ENCODE peak calls at places on chromosomes 12 and 14, in eight cellular contexts. H is uterus, J is esophagus squamous epithelium, W is astrocyte of the spinal cord, S is GM12865, V is PC-3, C is RWPE2, E is neural progenitor cell. Z is an unnamed sample.
A peak's percentile ranks its signal among the peaks of the same experiment; 100 is the strongest.

GRCh38 chr12:53950441-53950781 is 4.3 kb upstream of the HOXC12 start:
- DNase-seq in J (no peak), H (no peak), E (no peak), S (no peak), W (no peak), C (no peak), V (peak; percentile 47), Z (no peak)

GRCh38 chr12:22855456-22855855 is 230.5 kb downstream of the ETNK1 start:
- DNase-seq in S (no peak), V (no peak), E (no peak), J (no peak), C (no peak), H (no peak), W (no peak), Z (no peak)

GRCh38 chr12:113267621-113268020 is 46.4 kb downstream of the TPCN1 start:
- DNase-seq in S (no peak), H (no peak), C (no peak), E (no peak), W (no peak), J (no peak), V (peak; percentile 18), Z (no peak)

GRCh38 chr14:32417956-32418552 is 89.0 kb downstream of the AKAP6 start:
- DNase-seq in E (no peak), S (no peak), W (peak; percentile 57), V (peak; percentile 82), J (no peak), C (peak; percentile 79), H (no peak), Z (no peak)

GRCh38 chr12:3129301-3130052 is 52.3 kb downstream of the TSPAN9 start:
- DNase-seq in S (peak; percentile 33), J (no peak), H (no peak), W (peak; percentile 87), C (no peak), E (no peak), V (no peak), Z (no peak)

GRCh38 chr14:91412939-91413338 is 4.7 kb downstream of the CCDC88C start:
- DNase-seq in C (peak; percentile 3), W (no peak), E (no peak), H (no peak), S (peak; percentile 55), V (no peak), J (no peak), Z (no peak)

GRCh38 chr14:101001311-101002069 is 98.0 kb upstream of the RTL1 start:
- DNase-seq in H (no peak), E (no peak), W (peak; percentile 44), S (no peak), C (no peak), J (no peak), V (peak; percentile 52), Z (no peak)

GRCh38 chr12:53101931-53102781 is 1.1 kb upstream of the SOAT2 start:
- DNase-seq in J (no peak), W (no peak), H (no peak), S (no peak), V (no peak), C (no peak), E (no peak), Z (no peak)

GRCh38 chr12:116594325-116595038 is 35.3 kb downstream of the MAP1LC3B2 start:
- DNase-seq in H (no peak), E (no peak), J (no peak), S (peak; percentile 31), W (no peak), C (no peak), V (no peak), Z (no peak)

GRCh38 chr12:84955298-84955697 is 42.7 kb upstream of the SLC6A15 start:
- DNase-seq in H (no peak), W (no peak), S (no peak), E (no peak), J (no peak), V (no peak), C (no peak), Z (no peak)

GRCh38 chr14:20460458-20461229 is 590 bp downstream of the PIP4P1 start:
- DNase-seq in J (no peak), C (no peak), V (peak; percentile 35), H (peak; percentile 31), S (peak; percentile 73), E (no peak), W (no peak), Z (no peak)

GRCh38 chr14:65461730-65462129 is 49.2 kb downstream of the FUT8 start:
- DNase-seq in H (no peak), E (no peak), V (no peak), S (peak; percentile 56), C (no peak), J (no peak), W (peak; percentile 28), Z (no peak)

DNA sequence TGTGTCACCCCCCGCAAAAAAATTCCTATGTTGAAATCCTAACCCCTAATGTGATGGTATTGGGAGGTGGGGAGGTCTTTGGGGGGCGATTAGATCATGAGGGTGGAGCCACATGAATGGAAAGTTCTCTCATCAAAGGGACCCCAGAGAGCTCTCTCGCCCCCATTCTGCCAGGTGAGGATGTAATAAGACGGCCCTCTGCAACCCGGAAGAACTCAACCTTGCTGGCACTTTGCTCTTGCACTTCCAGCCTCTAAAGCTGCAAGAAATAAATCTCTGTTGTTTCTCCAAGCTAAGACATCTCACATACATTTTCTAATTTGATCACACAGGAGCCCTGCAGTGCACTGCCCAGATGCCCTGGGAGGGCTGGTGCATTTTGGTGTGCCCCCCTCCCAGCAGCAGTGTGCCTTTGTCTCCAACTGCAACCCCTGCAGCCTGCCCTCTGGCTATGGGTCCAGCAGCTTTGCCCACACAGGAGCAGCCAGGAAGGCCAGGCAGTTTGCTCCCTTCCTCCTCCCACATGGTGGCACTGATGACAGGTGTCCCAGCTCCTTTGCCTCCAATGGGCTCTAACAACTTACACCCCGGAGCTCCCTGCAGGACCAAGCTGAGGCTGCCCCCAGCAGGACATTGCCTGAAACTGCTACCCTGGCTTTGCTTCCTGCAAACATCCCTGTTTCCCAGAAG is 59.3 kb downstream of the C14orf132 start:
- DNase-seq in J (no peak), S (peak; percentile 58), V (peak; percentile 73), C (peak; percentile 48), W (peak; percentile 53), E (peak; percentile 85), H (peak; percentile 19), Z (no peak)
- TF ChIP-seq CTCF in J (peak; percentile 88), S (peak; percentile 62), V (peak; percentile 74), C (peak; percentile 76), W (peak; percentile 88), E (peak; percentile 75), H (peak; percentile 64), Z (no peak)

GRCh38 chr12:119225454-119225853 is 46.7 kb downstream of the HSPB8 start:
- DNase-seq in J (no peak), E (peak; percentile 33), H (no peak), V (no peak), S (peak; percentile 9), C (no peak), W (no peak), Z (no peak)
- TF ChIP-seq CTCF in J (no peak), E (peak; percentile 24), H (no peak), V (no peak), S (no peak), C (no peak), W (no peak), Z (no peak)

GRCh38 chr14:53808042-53808441 is 148.6 kb downstream of the BMP4 start:
- DNase-seq in C (no peak), H (no peak), V (no peak), J (no peak), E (no peak), S (no peak), W (peak; percentile 4), Z (no peak)

GRCh38 chr14:53807580-53807979 is 149.0 kb downstream of the BMP4 start:
- DNase-seq in W (peak; percentile 1), J (no peak), E (no peak), S (no peak), C (no peak), H (no peak), V (peak; percentile 41), Z (no peak)

GRCh38 chr14:53807108-53807507 is 149.5 kb downstream of the BMP4 start:
- DNase-seq in C (no peak), H (no peak), W (no peak), S (no peak), V (no peak), E (no peak), J (no peak), Z (no peak)

GRCh38 chr14:53814371-53814770 is 142.3 kb downstream of the BMP4 start:
- DNase-seq in E (no peak), H (no peak), W (peak; percentile 9), S (no peak), J (no peak), C (no peak), V (no peak), Z (no peak)

DNA sequence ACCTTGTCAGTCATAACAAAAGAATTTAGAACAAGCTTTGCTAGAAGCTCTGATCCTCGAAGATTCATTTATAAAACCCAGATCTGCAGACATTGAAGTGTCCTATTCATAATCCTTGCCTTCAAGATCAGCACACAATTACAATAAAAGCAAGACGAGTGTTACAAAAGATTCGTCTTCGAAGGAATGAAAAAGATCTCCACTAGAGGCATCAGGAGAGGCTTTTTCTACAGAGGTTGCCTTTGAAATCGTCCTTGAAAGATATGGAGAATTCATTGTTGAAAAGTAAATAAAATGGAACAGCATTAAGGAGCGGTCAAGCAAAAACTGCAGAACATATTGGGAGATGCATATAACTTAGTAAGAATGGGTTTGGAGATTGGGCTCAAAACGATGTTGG is 146.4 kb downstream of the BMP4 start:
- DNase-seq in J (no peak), W (no peak), C (no peak), S (no peak), E (no peak), V (no peak), H (no peak), Z (no peak)
- TF ChIP-seq CTCF in J (no peak), W (no peak), C (no peak), S (no peak), E (peak; percentile 14), V (no peak), H (no peak), Z (no peak)

GRCh38 chr12:121228919-121229650 is 19.2 kb downstream of the P2RX4 start:
- DNase-seq in S (no peak), H (no peak), W (no peak), C (no peak), E (no peak), J (no peak), V (no peak), Z (no peak)

GRCh38 chr12:121224591-121224990 is 14.7 kb downstream of the P2RX4 start:
- DNase-seq in H (no peak), W (no peak), S (no peak), E (no peak), J (no peak), C (no peak), V (no peak), Z (no peak)

GRCh38 chr12:121230538-121230907 is 20.6 kb downstream of the P2RX4 start:
- DNase-seq in V (no peak), H (no peak), W (no peak), C (no peak), S (no peak), E (no peak), J (no peak), Z (no peak)

GRCh38 chr12:121226399-121226798 is 16.5 kb downstream of the P2RX4 start:
- DNase-seq in C (no peak), J (no peak), V (no peak), S (no peak), E (no peak), H (no peak), W (no peak), Z (no peak)

GRCh38 chr12:121227294-121227693 is 17.4 kb downstream of the P2RX4 start:
- DNase-seq in V (peak; percentile 91), J (no peak), H (no peak), E (no peak), W (no peak), C (no peak), S (peak; percentile 94), Z (no peak)
- TF ChIP-seq CTCF in V (no peak), J (peak; percentile 28), H (no peak), E (no peak), W (no peak), C (no peak), S (peak; percentile 17), Z (no peak)